ENCODE peak calls at places on chromosomes 6 and 20, in seven cellular contexts. One of them, this sample, is unnamed.

GRCh38 chr6:84811351-84811750 is 47.0 kb upstream of the TBX18 start:
- DNase-seq in AG09319: no peak
- DNase-seq in activated CD8-positive, alpha-beta memory T cell treated with anti-CD3 and anti-CD28 coated beads, Interleukin-2, amount 50 U/mL, for 4 hours: no peak
- DNase-seq in H1: no peak
- DNase-seq in fibroblast of the aortic adventitia: no peak
- DNase-seq in left ventricle myocardium superior: no peak
- DNase-seq in activated CD4-positive, alpha-beta T cell treated with anti-CD3 and anti-CD28 coated beads for 36 hours: no peak
- DNase-seq in this sample: no peak

GRCh38 chr6:49202923-49203322 is 260.1 kb downstream of the MMUT start:
- DNase-seq in AG09319: no peak
- DNase-seq in activated CD4-positive, alpha-beta T cell treated with anti-CD3 and anti-CD28 coated beads for 36 hours: no peak
- DNase-seq in fibroblast of the aortic adventitia: peak; percentile 35
- DNase-seq in left ventricle myocardium superior: no peak
- DNase-seq in activated CD8-positive, alpha-beta memory T cell treated with anti-CD3 and anti-CD28 coated beads, Interleukin-2, amount 50 U/mL, for 4 hours: no peak
- DNase-seq in H1: no peak
- DNase-seq in this sample: peak; percentile 34

GRCh38 chr6:3294921-3295871 is 36.4 kb downstream of the PSMG4 start:
- DNase-seq in fibroblast of the aortic adventitia: no peak
- DNase-seq in H1: no peak
- DNase-seq in activated CD4-positive, alpha-beta T cell treated with anti-CD3 and anti-CD28 coated beads for 36 hours: no peak
- DNase-seq in AG09319: no peak
- DNase-seq in left ventricle myocardium superior: peak; percentile 46
- DNase-seq in activated CD8-positive, alpha-beta memory T cell treated with anti-CD3 and anti-CD28 coated beads, Interleukin-2, amount 50 U/mL, for 4 hours: no peak
- DNase-seq in this sample: no peak

GRCh38 chr6:20876016-20876415 is 341.8 kb downstream of the CDKAL1 start:
- DNase-seq in activated CD8-positive, alpha-beta memory T cell treated with anti-CD3 and anti-CD28 coated beads, Interleukin-2, amount 50 U/mL, for 4 hours: no peak
- DNase-seq in activated CD4-positive, alpha-beta T cell treated with anti-CD3 and anti-CD28 coated beads for 36 hours: no peak
- DNase-seq in left ventricle myocardium superior: no peak
- DNase-seq in fibroblast of the aortic adventitia: peak; percentile 73
- DNase-seq in AG09319: peak; percentile 67
- DNase-seq in H1: no peak
- DNase-seq in this sample: peak; percentile 83

GRCh38 chr6:161429921-161430490 is 156.1 kb upstream of the AGPAT4 start:
- DNase-seq in AG09319: no peak
- DNase-seq in activated CD4-positive, alpha-beta T cell treated with anti-CD3 and anti-CD28 coated beads for 36 hours: no peak
- DNase-seq in fibroblast of the aortic adventitia: peak; percentile 33
- DNase-seq in H1: no peak
- DNase-seq in left ventricle myocardium superior: no peak
- DNase-seq in activated CD8-positive, alpha-beta memory T cell treated with anti-CD3 and anti-CD28 coated beads, Interleukin-2, amount 50 U/mL, for 4 hours: no peak
- DNase-seq in this sample: peak; percentile 19

GRCh38 chr6:12751694-12752304 is 35.2 kb downstream of the PHACTR1 start:
- DNase-seq in H1: peak; percentile 90
- DNase-seq in left ventricle myocardium superior: peak; percentile 64
- DNase-seq in activated CD4-positive, alpha-beta T cell treated with anti-CD3 and anti-CD28 coated beads for 36 hours: peak; percentile 70
- DNase-seq in activated CD8-positive, alpha-beta memory T cell treated with anti-CD3 and anti-CD28 coated beads, Interleukin-2, amount 50 U/mL, for 4 hours: peak; percentile 19
- DNase-seq in AG09319: peak; percentile 15
- DNase-seq in fibroblast of the aortic adventitia: peak; percentile 49
- DNase-seq in this sample: peak; percentile 61

GRCh38 chr6:20763311-20763710 is 229.1 kb downstream of the CDKAL1 start:
- DNase-seq in left ventricle myocardium superior: no peak
- DNase-seq in AG09319: no peak
- DNase-seq in fibroblast of the aortic adventitia: no peak
- DNase-seq in activated CD4-positive, alpha-beta T cell treated with anti-CD3 and anti-CD28 coated beads for 36 hours: no peak
- DNase-seq in H1: no peak
- DNase-seq in activated CD8-positive, alpha-beta memory T cell treated with anti-CD3 and anti-CD28 coated beads, Interleukin-2, amount 50 U/mL, for 4 hours: no peak
- DNase-seq in this sample: no peak

GRCh38 chr20:17568972-17569471 is 853 bp upstream of the DSTN start:
- DNase-seq in activated CD4-positive, alpha-beta T cell treated with anti-CD3 and anti-CD28 coated beads for 36 hours: peak; percentile 34
- DNase-seq in H1: peak; percentile 64
- DNase-seq in AG09319: peak; percentile 96
- DNase-seq in fibroblast of the aortic adventitia: peak; percentile 95
- DNase-seq in left ventricle myocardium superior: peak; percentile 89
- DNase-seq in activated CD8-positive, alpha-beta memory T cell treated with anti-CD3 and anti-CD28 coated beads, Interleukin-2, amount 50 U/mL, for 4 hours: peak; percentile 18
- DNase-seq in this sample: peak; percentile 98

GRCh38 chr20:59171986-59172385 is 8.4 kb downstream of the ZNF831 start:
- DNase-seq in H1: no peak
- DNase-seq in AG09319: no peak
- DNase-seq in fibroblast of the aortic adventitia: no peak
- DNase-seq in left ventricle myocardium superior: no peak
- DNase-seq in activated CD8-positive, alpha-beta memory T cell treated with anti-CD3 and anti-CD28 coated beads, Interleukin-2, amount 50 U/mL, for 4 hours: no peak
- DNase-seq in activated CD4-positive, alpha-beta T cell treated with anti-CD3 and anti-CD28 coated beads for 36 hours: no peak
- DNase-seq in this sample: no peak

GRCh38 chr6:152981989-152982767 is 663 bp downstream of the FBXO5 start:
- DNase-seq in activated CD8-positive, alpha-beta memory T cell treated with anti-CD3 and anti-CD28 coated beads, Interleukin-2, amount 50 U/mL, for 4 hours: no peak
- DNase-seq in fibroblast of the aortic adventitia: no peak
- DNase-seq in left ventricle myocardium superior: peak; percentile 35
- DNase-seq in AG09319: no peak
- DNase-seq in H1: peak; percentile 54
- DNase-seq in activated CD4-positive, alpha-beta T cell treated with anti-CD3 and anti-CD28 coated beads for 36 hours: peak; percentile 50
- DNase-seq in this sample: no peak

GRCh38 chr6:146905313-146905712 is 298.9 kb upstream of the STXBP5 start:
- DNase-seq in fibroblast of the aortic adventitia: peak; percentile 94
- DNase-seq in H1: no peak
- DNase-seq in activated CD4-positive, alpha-beta T cell treated with anti-CD3 and anti-CD28 coated beads for 36 hours: no peak
- DNase-seq in AG09319: peak; percentile 67
- DNase-seq in left ventricle myocardium superior: no peak
- DNase-seq in activated CD8-positive, alpha-beta memory T cell treated with anti-CD3 and anti-CD28 coated beads, Interleukin-2, amount 50 U/mL, for 4 hours: no peak
- DNase-seq in this sample: peak; percentile 91

GRCh38 chr6:169380493-169380892 is 126.8 kb upstream of the THBS2 start:
- DNase-seq in AG09319: no peak
- DNase-seq in activated CD8-positive, alpha-beta memory T cell treated with anti-CD3 and anti-CD28 coated beads, Interleukin-2, amount 50 U/mL, for 4 hours: no peak
- DNase-seq in activated CD4-positive, alpha-beta T cell treated with anti-CD3 and anti-CD28 coated beads for 36 hours: no peak
- DNase-seq in fibroblast of the aortic adventitia: no peak
- DNase-seq in H1: no peak
- DNase-seq in left ventricle myocardium superior: no peak
- DNase-seq in this sample: no peak

GRCh38 chr6:167951781-167952511 is 45.5 kb upstream of the KIF25 start:
- DNase-seq in activated CD4-positive, alpha-beta T cell treated with anti-CD3 and anti-CD28 coated beads for 36 hours: no peak
- DNase-seq in activated CD8-positive, alpha-beta memory T cell treated with anti-CD3 and anti-CD28 coated beads, Interleukin-2, amount 50 U/mL, for 4 hours: no peak
- DNase-seq in fibroblast of the aortic adventitia: no peak
- DNase-seq in left ventricle myocardium superior: no peak
- DNase-seq in H1: no peak
- DNase-seq in AG09319: no peak
- DNase-seq in this sample: no peak

GRCh38 chr6:113830140-113830539 is 27.0 kb upstream of the MARCKS start:
- DNase-seq in activated CD8-positive, alpha-beta memory T cell treated with anti-CD3 and anti-CD28 coated beads, Interleukin-2, amount 50 U/mL, for 4 hours: no peak
- DNase-seq in AG09319: no peak
- DNase-seq in activated CD4-positive, alpha-beta T cell treated with anti-CD3 and anti-CD28 coated beads for 36 hours: no peak
- DNase-seq in fibroblast of the aortic adventitia: no peak
- DNase-seq in H1: no peak
- DNase-seq in left ventricle myocardium superior: no peak
- DNase-seq in this sample: no peak

GRCh38 chr20:62704341-62704948 is 4.2 kb upstream of the NTSR1 start:
- DNase-seq in activated CD4-positive, alpha-beta T cell treated with anti-CD3 and anti-CD28 coated beads for 36 hours: no peak
- DNase-seq in left ventricle myocardium superior: peak; percentile 87
- DNase-seq in AG09319: peak; percentile 93
- DNase-seq in activated CD8-positive, alpha-beta memory T cell treated with anti-CD3 and anti-CD28 coated beads, Interleukin-2, amount 50 U/mL, for 4 hours: no peak
- DNase-seq in H1: no peak
- DNase-seq in fibroblast of the aortic adventitia: peak; percentile 94
- DNase-seq in this sample: peak; percentile 96

GRCh38 chr6:134739299-134740090 is 210.4 kb downstream of the ALDH8A1 start:
- DNase-seq in activated CD8-positive, alpha-beta memory T cell treated with anti-CD3 and anti-CD28 coated beads, Interleukin-2, amount 50 U/mL, for 4 hours: no peak
- DNase-seq in H1: no peak
- DNase-seq in left ventricle myocardium superior: no peak
- DNase-seq in fibroblast of the aortic adventitia: peak; percentile 30
- DNase-seq in AG09319: no peak
- DNase-seq in activated CD4-positive, alpha-beta T cell treated with anti-CD3 and anti-CD28 coated beads for 36 hours: no peak
- DNase-seq in this sample: peak; percentile 50

GRCh38 chr6:28747631-28748157 is 176.1 kb downstream of the TRIM27 start:
- DNase-seq in fibroblast of the aortic adventitia: peak; percentile 68
- DNase-seq in activated CD4-positive, alpha-beta T cell treated with anti-CD3 and anti-CD28 coated beads for 36 hours: peak; percentile 41
- DNase-seq in activated CD8-positive, alpha-beta memory T cell treated with anti-CD3 and anti-CD28 coated beads, Interleukin-2, amount 50 U/mL, for 4 hours: no peak
- DNase-seq in left ventricle myocardium superior: no peak
- DNase-seq in H1: peak; percentile 86
- DNase-seq in AG09319: peak; percentile 76
- DNase-seq in this sample: peak; percentile 71

GRCh38 chr20:47139934-47140333 is 216.6 kb downstream of the ZMYND8 start:
- DNase-seq in activated CD4-positive, alpha-beta T cell treated with anti-CD3 and anti-CD28 coated beads for 36 hours: no peak
- DNase-seq in AG09319: no peak
- DNase-seq in H1: no peak
- DNase-seq in fibroblast of the aortic adventitia: no peak
- DNase-seq in activated CD8-positive, alpha-beta memory T cell treated with anti-CD3 and anti-CD28 coated beads, Interleukin-2, amount 50 U/mL, for 4 hours: no peak
- DNase-seq in left ventricle myocardium superior: no peak
- DNase-seq in this sample: no peak

GRCh38 chr6:43579171-43579570 is 3.2 kb downstream of the POLH start:
- DNase-seq in activated CD4-positive, alpha-beta T cell treated with anti-CD3 and anti-CD28 coated beads for 36 hours: no peak
- DNase-seq in left ventricle myocardium superior: no peak
- DNase-seq in AG09319: no peak
- DNase-seq in H1: no peak
- DNase-seq in activated CD8-positive, alpha-beta memory T cell treated with anti-CD3 and anti-CD28 coated beads, Interleukin-2, amount 50 U/mL, for 4 hours: no peak
- DNase-seq in fibroblast of the aortic adventitia: no peak
- DNase-seq in this sample: peak; percentile 28

GRCh38 chr6:131061041-131061770 is 1.8 kb downstream of the EPB41L2 start:
- DNase-seq in H1: no peak
- DNase-seq in activated CD8-positive, alpha-beta memory T cell treated with anti-CD3 and anti-CD28 coated beads, Interleukin-2, amount 50 U/mL, for 4 hours: no peak
- DNase-seq in left ventricle myocardium superior: no peak
- DNase-seq in AG09319: no peak
- DNase-seq in fibroblast of the aortic adventitia: peak; percentile 66
- DNase-seq in activated CD4-positive, alpha-beta T cell treated with anti-CD3 and anti-CD28 coated beads for 36 hours: no peak
- DNase-seq in this sample: peak; percentile 45

GRCh38 chr6:148438593-148438992 is 96.0 kb downstream of the SASH1 start:
- DNase-seq in AG09319: no peak
- DNase-seq in left ventricle myocardium superior: no peak
- DNase-seq in H1: peak; percentile 2
- DNase-seq in activated CD4-positive, alpha-beta T cell treated with anti-CD3 and anti-CD28 coated beads for 36 hours: no peak
- DNase-seq in activated CD8-positive, alpha-beta memory T cell treated with anti-CD3 and anti-CD28 coated beads, Interleukin-2, amount 50 U/mL, for 4 hours: no peak
- DNase-seq in fibroblast of the aortic adventitia: no peak
- DNase-seq in this sample: no peak

GRCh38 chr6:124984668-124985338 is 22.6 kb downstream of the RNF217 start:
- DNase-seq in left ventricle myocardium superior: no peak
- DNase-seq in activated CD8-positive, alpha-beta memory T cell treated with anti-CD3 and anti-CD28 coated beads, Interleukin-2, amount 50 U/mL, for 4 hours: no peak
- DNase-seq in H1: no peak
- DNase-seq in AG09319: no peak
- DNase-seq in activated CD4-positive, alpha-beta T cell treated with anti-CD3 and anti-CD28 coated beads for 36 hours: no peak
- DNase-seq in fibroblast of the aortic adventitia: peak; percentile 60
- DNase-seq in this sample: peak; percentile 64

GRCh38 chr6:108293527-108294296 is 1.1 kb upstream of the AFG1L start:
- DNase-seq in activated CD8-positive, alpha-beta memory T cell treated with anti-CD3 and anti-CD28 coated beads, Interleukin-2, amount 50 U/mL, for 4 hours: no peak
- DNase-seq in H1: peak; percentile 48
- DNase-seq in fibroblast of the aortic adventitia: no peak
- DNase-seq in activated CD4-positive, alpha-beta T cell treated with anti-CD3 and anti-CD28 coated beads for 36 hours: no peak
- DNase-seq in left ventricle myocardium superior: no peak
- DNase-seq in AG09319: no peak
- DNase-seq in this sample: no peak

GRCh38 chr20:25294459-25295385 is 46.8 kb downstream of the PYGB start:
- DNase-seq in activated CD4-positive, alpha-beta T cell treated with anti-CD3 and anti-CD28 coated beads for 36 hours: peak; percentile 78
- DNase-seq in H1: peak; percentile 87
- DNase-seq in fibroblast of the aortic adventitia: peak; percentile 28
- DNase-seq in activated CD8-positive, alpha-beta memory T cell treated with anti-CD3 and anti-CD28 coated beads, Interleukin-2, amount 50 U/mL, for 4 hours: peak; percentile 61
- DNase-seq in left ventricle myocardium superior: peak; percentile 63
- DNase-seq in AG09319: no peak
- DNase-seq in this sample: peak; percentile 70

GRCh38 chr6:36116066-36116465 is 14.2 kb upstream of the MAPK13 start:
- DNase-seq in activated CD4-positive, alpha-beta T cell treated with anti-CD3 and anti-CD28 coated beads for 36 hours: no peak
- DNase-seq in fibroblast of the aortic adventitia: no peak
- DNase-seq in activated CD8-positive, alpha-beta memory T cell treated with anti-CD3 and anti-CD28 coated beads, Interleukin-2, amount 50 U/mL, for 4 hours: no peak
- DNase-seq in H1: no peak
- DNase-seq in AG09319: no peak
- DNase-seq in left ventricle myocardium superior: no peak
- DNase-seq in this sample: no peak

This sample was measured in adipocyte.